ENCODE peak calls at places on chromosome 5, in four cellular contexts. Y, P, V and Q are unnamed samples. For H3K27me3, the result is how much of the 10 kb centered on the place peaks cover.

GRCh38 chr5:180130291-180130869 is 58.8 kb upstream of the RNF130 start:
- DNase-seq in Y (no peak), P (no peak), V (no peak), Q (peak)

GRCh38 chr5:113693621-113694130 is 180.2 kb downstream of the YTHDC2 start:
- DNase-seq in Y (no peak), P (no peak), V (peak), Q (no peak)

GRCh38 chr5:88881566-88881965 is 1.4 kb downstream of the MEF2C start:
- DNase-seq in Y (no peak), P (no peak), V (peak), Q (no peak)

GRCh38 chr5:66223637-66224036 is 79.5 kb downstream of the SREK1 start:
- DNase-seq in Y (no peak), P (no peak), V (peak), Q (peak)

GRCh38 chr5:177276886-177277285 is 26.6 kb downstream of the RAB24 start:
- DNase-seq in Y (no peak), P (no peak), V (no peak), Q (no peak)

GRCh38 chr5:132475939-132476852 is 14.4 kb downstream of the IRF1 start:
- DNase-seq in Y (no peak), P (peak), V (no peak), Q (no peak)

GRCh38 chr5:73858054-73858453 is 232.1 kb downstream of the ARHGEF28 start:
- DNase-seq in Y (no peak), P (peak), V (no peak), Q (no peak)

GRCh38 chr5:52995914-52996313 is 6.8 kb downstream of the ITGA2 start:
- DNase-seq in Y (no peak), P (no peak), V (no peak), Q (no peak)

GRCh38 chr5:121429761-121430160 is 421.9 kb upstream of the FTMT start:
- DNase-seq in Y (no peak), P (no peak), V (peak), Q (no peak)

GRCh38 chr5:133396724-133397123 is 215.6 kb downstream of the FSTL4 start:
- DNase-seq in Y (no peak), P (no peak), V (no peak), Q (no peak)

GRCh38 chr5:147348046-147348445 is 113.2 kb downstream of the STK32A start:
- DNase-seq in Y (no peak), P (no peak), V (peak), Q (no peak)

GRCh38 chr5:52810426-52810825 is 22.7 kb downstream of the ITGA1 start:
- DNase-seq in Y (no peak), P (no peak), V (no peak), Q (no peak)

GRCh38 chr5:140112685-140113179 is 1.2 kb upstream of the PURA start:
- DNase-seq in Y (no peak), P (no peak), V (no peak), Q (no peak)

GRCh38 chr5:140113180-140113698 is 670 bp upstream of the PURA start:
- DNase-seq in Y (peak), P (no peak), V (no peak), Q (peak)

GRCh38 chr5:140113699-140114263 is at the start of gene PURA:
- DNase-seq in Y (peak), P (peak), V (peak), Q (peak)

GRCh38 chr5:140115186-140115500 is 1.2 kb downstream of the PURA start:
- DNase-seq in Y (no peak), P (no peak), V (no peak), Q (no peak)

DNA sequence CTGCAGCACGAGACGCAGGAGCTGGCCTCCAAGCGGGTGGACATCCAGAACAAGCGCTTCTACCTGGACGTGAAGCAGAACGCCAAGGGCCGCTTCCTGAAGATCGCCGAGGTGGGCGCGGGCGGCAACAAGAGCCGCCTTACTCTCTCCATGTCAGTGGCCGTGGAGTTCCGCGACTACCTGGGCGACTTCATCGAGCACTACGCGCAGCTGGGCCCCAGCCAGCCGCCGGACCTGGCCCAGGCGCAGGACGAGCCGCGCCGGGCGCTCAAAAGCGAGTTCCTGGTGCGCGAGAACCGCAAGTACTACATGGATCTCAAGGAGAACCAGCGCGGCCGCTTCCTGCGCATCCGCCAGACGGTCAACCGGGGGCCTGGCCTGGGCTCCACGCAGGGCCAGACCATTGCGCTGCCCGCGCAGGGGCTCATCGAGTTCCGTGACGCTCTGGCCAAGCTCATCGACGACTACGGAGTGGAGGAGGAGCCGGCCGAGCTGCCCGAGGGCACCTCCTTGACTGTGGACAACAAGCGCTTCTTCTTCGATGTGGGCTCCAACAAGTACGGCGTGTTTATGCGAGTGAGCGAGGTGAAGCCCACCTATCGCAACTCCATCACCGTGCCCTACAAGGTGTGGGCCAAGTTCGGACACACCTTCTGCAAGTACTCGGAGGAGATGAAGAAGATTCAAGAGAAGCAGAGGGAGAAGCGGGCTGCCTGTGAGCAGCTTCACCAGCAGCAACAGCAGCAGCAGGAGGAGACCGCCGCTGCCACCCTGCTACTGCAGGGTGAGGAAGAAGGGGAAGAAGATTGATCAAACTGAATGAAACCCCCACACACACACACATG is 654 bp downstream of the PURA start:
- DNase-seq in Y (peak), P (no peak), V (peak), Q (peak)
- H3K27me3 ChIP-seq in Y (under half), P (under half), V (under half), Q (half or more)

GRCh38 chr5:138466900-138467710 is 1.8 kb downstream of the EGR1 start:
- DNase-seq in Y (peak), P (no peak), V (peak), Q (peak)

GRCh38 chr5:138468133-138468965 is 3.1 kb downstream of the EGR1 start:
- DNase-seq in Y (no peak), P (no peak), V (peak), Q (no peak)

GRCh38 chr5:138468966-138469539 is 3.8 kb downstream of the EGR1 start:
- DNase-seq in Y (no peak), P (no peak), V (no peak), Q (peak)

GRCh38 chr5:138466058-138466899 is 1.0 kb downstream of the EGR1 start:
- DNase-seq in Y (peak), P (peak), V (peak), Q (peak)

DNA sequence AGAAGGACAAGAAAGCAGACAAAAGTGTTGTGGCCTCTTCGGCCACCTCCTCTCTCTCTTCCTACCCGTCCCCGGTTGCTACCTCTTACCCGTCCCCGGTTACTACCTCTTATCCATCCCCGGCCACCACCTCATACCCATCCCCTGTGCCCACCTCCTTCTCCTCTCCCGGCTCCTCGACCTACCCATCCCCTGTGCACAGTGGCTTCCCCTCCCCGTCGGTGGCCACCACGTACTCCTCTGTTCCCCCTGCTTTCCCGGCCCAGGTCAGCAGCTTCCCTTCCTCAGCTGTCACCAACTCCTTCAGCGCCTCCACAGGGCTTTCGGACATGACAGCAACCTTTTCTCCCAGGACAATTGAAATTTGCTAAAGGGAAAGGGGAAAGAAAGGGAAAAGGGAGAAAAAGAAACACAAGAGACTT is 2.4 kb downstream of the EGR1 start:
- DNase-seq in Y (peak), P (no peak), V (no peak), Q (peak)
- H3K4me3 ChIP-seq in Y (peak), P (no peak), V (peak), Q (no peak)

DNA sequence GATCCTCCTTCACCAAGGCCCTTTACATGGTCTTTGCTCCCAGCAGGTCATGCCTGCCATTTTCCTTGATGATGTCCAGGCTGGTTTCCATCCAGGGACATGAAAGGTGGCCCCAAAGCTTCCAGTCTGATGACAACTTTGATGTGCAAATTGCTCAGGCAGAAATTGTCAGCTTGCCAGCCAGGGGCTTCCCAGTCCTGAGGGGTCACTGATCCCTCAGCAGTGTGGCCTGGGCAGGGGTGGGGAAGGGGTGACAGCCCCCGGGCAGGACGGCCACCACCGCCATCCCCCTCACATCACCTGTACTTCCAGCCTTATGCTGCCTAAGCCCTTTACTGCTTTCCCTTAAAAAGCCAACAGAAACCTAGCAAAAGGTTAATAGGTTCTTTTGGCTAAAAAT is 96.3 kb downstream of the ANKRD33B start:
- DNase-seq in Y (no peak), P (no peak), V (no peak), Q (no peak)
- H3K27me3 ChIP-seq in Y (under half), P (under half), V (under half), Q (under half)

GRCh38 chr5:81303563-81303962 is 2.2 kb downstream of the ZCCHC9 start:
- DNase-seq in Y (no peak), P (peak), V (peak), Q (no peak)
- H3K4me3 ChIP-seq in Y (no peak), P (no peak), V (peak), Q (no peak)

GRCh38 chr5:139792218-139792617 is 3.4 kb upstream of the PSD2 start:
- DNase-seq in Y (no peak), P (no peak), V (no peak), Q (no peak)

GRCh38 chr5:139797335-139797734 is 1.7 kb downstream of the PSD2 start:
- DNase-seq in Y (no peak), P (no peak), V (no peak), Q (peak)

GRCh38 chr5:139795074-139796001 is at the start of gene PSD2:
- DNase-seq in Y (peak), P (no peak), V (no peak), Q (peak)

GRCh38 chr5:139796061-139796806 is 626 bp downstream of the PSD2 start:
- DNase-seq in Y (peak), P (no peak), V (no peak), Q (peak)

GRCh38 chr5:139794067-139794846 is 1.4 kb upstream of the PSD2 start:
- DNase-seq in Y (no peak), P (no peak), V (no peak), Q (no peak)
- H3K27me3 ChIP-seq in Y (half or more), P (under half), V (under half), Q (half or more)

DNA sequence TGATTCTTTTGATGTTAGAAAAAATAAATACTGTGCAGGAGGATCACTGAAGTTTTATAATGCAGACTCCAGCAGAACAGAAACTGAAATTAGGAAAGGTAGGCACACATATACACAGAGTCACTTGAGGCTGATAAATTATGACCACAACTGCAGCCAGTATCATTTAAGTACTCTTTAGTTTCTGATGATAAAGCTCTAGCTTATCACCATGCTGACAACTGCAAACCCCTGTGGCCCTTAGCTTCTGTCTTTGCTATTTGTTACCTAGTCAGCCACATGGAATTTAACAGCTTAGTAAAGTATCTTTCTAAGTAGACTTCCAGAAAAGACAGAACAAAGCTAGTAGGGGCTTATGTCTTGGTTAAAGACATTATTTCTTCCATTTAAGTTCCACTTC is 734.8 kb upstream of the CDH6 start:
- DNase-seq in Y (no peak), P (no peak), V (no peak), Q (no peak)
- H3K4me3 ChIP-seq in Y (no peak), P (no peak), V (no peak), Q (no peak)

DNA sequence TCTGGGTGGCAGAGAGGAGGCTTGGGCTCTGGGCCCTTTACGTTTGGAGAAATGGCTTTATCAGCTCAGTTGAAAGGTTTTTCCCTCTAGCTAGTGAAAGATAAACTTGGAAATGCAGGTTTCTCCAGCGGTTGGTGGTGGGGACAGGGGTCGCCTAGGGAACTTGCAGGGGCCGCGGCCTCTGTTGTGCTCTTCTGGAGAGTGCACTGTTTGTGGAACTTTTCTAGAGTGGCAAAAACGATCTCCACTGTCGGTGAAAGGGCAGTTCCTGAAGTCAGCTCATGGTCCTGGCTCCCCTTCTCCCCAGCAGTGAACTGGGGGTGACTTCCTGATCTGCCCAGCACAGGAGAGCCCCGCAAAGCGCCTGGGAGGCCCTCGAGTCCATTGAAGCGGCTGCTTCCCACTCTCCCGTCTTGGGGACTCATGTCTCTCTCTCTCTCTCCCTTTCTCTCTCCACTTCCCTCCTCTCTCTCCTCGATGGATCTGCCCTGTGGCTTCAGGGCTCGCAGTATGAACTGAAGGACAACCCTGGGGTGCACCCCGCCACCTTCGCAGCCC is 3.2 kb downstream of the IRX1 start:
- DNase-seq in Y (peak), P (no peak), V (no peak), Q (peak)
- H3K27me3 ChIP-seq in Y (half or more), P (under half), V (under half), Q (half or more)

GRCh38 chr5:135040331-135041144 is 6.5 kb upstream of the PITX1 start:
- DNase-seq in Y (peak), P (no peak), V (no peak), Q (peak)

GRCh38 chr5:135039526-135040296 is 5.7 kb upstream of the PITX1 start:
- DNase-seq in Y (peak), P (no peak), V (no peak), Q (peak)

GRCh38 chr5:135042595-135042994 is 8.6 kb upstream of the PITX1 start:
- DNase-seq in Y (no peak), P (no peak), V (no peak), Q (peak)

GRCh38 chr5:135041726-135042125 is 7.7 kb upstream of the PITX1 start:
- DNase-seq in Y (no peak), P (no peak), V (no peak), Q (no peak)

GRCh38 chr5:135041145-135041587 is 7.1 kb upstream of the PITX1 start:
- DNase-seq in Y (no peak), P (no peak), V (no peak), Q (no peak)
- H3K4me3 ChIP-seq in Y (no peak), P (no peak), V (no peak), Q (no peak)

GRCh38 chr5:90691533-90691932 is 132.9 kb downstream of the ADGRV1 start:
- DNase-seq in Y (no peak), P (no peak), V (no peak), Q (no peak)

GRCh38 chr5:90690317-90690716 is 131.7 kb downstream of the ADGRV1 start:
- DNase-seq in Y (no peak), P (no peak), V (no peak), Q (no peak)

GRCh38 chr5:90696148-90696547 is 137.6 kb downstream of the ADGRV1 start:
- DNase-seq in Y (no peak), P (no peak), V (no peak), Q (no peak)
- H3K27me3 ChIP-seq in Y (under half), P (under half), V (under half), Q (under half)

GRCh38 chr5:1536298-1537165 is 12.8 kb upstream of the LPCAT1 start:
- DNase-seq in Y (no peak), P (peak), V (no peak), Q (no peak)

GRCh38 chr5:1538276-1538675 is 14.5 kb upstream of the LPCAT1 start:
- DNase-seq in Y (no peak), P (no peak), V (no peak), Q (no peak)

GRCh38 chr5:1535646-1536045 is 11.9 kb upstream of the LPCAT1 start:
- DNase-seq in Y (no peak), P (no peak), V (no peak), Q (no peak)

GRCh38 chr5:1538741-1539392 is 15.1 kb upstream of the LPCAT1 start:
- DNase-seq in Y (no peak), P (no peak), V (no peak), Q (no peak)

DNA sequence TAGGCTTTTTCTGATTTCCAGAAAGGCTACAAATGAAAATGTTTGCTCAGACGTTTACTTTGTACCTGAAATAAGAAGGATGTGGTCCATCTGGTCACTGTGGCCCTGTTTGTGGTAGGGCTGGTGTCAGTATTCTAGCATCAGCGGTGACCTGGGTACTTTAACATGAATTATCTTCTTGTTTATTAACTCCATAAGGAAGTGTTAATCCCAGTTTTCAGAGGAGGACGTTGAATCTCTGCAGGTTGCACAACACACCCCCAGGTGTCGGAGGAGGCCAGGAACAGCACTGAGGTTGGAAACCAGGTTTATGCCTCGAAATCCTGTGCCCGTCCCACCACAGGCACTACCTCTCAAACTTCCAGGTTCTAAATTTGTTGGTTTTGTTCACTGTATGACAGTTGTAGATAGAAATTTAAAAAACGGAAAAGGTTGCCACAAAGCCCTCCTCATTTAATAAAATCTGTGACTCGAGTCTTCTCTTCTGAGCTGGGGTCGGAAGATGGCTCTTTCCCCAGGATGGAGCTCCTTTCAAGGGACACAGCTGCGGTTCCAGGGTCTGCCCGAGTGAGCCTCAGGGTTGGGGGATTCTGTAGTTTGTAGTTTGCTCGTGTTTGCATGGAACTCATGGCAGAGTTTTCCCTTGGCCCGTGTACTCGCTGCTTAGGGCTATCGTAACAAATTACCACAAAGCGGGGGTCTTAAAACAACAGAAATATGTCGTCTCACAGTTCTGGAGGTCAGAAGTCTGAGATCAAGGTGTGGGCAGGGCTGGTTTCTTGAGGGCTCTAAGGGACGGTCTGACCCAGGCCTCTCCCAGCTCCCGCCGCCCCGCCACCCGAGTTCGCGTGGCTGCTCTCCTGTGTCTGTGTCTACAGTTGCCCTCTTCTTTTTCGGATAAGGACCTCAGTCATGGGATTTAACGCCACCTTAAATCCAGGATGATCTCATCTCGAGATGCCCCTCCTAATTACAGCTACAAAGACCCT is 13.7 kb upstream of the LPCAT1 start:
- DNase-seq in Y (no peak), P (no peak), V (no peak), Q (no peak)
- H3K4me3 ChIP-seq in Y (peak), P (peak), V (no peak), Q (no peak)